ENCODE peak calls at places on chromosomes 1 and 21, in eight cellular contexts. R is IMR-90; H is HT-29; Y is COR-L47; T is RCC 7860; S is mesenteric fat pad; O is CD4-positive, alpha-beta memory T cell; N is activated effector memory CD4-positive, alpha-beta T cell treated with anti-CD3 and anti-CD28 coated beads, Interleukin-2, amount 50 U/mL, for 16 hours. C is an unnamed sample.

GRCh38 chr21:45534591-45535331 is 7.5 kb downstream of the SLC19A1 start:
- DNase-seq in T (no peak), R (no peak), H (peak; percentile 68), O (peak; percentile 29), S (peak; percentile 87), N (peak; percentile 62), Y (no peak), C (peak; percentile 60)

GRCh38 chr1:119163396-119163795 is 22.9 kb upstream of the WARS2 start:
- DNase-seq in Y (no peak), H (no peak), O (no peak), N (no peak), T (no peak), R (no peak), S (no peak), C (no peak)

GRCh38 chr1:11316701-11317100 is 43.7 kb downstream of the UBIAD1 start:
- DNase-seq in H (no peak), S (no peak), O (no peak), N (no peak), R (no peak), T (no peak), Y (no peak), C (no peak)

GRCh38 chr1:21292991-21293536 is 2.8 kb upstream of the ECE1 start:
- DNase-seq in R (no peak), S (no peak), O (peak; percentile 81), N (peak; percentile 78), H (no peak), Y (no peak), T (no peak), C (no peak)

GRCh38 chr21:42425603-42425985 is 21.9 kb downstream of the UBASH3A start:
- DNase-seq in T (no peak), H (no peak), N (no peak), S (peak; percentile 30), Y (no peak), O (peak; percentile 67), R (no peak), C (no peak)

GRCh38 chr1:80531182-80531581 is 1269.6 kb upstream of the ADGRL2 start:
- DNase-seq in H (no peak), Y (no peak), R (no peak), S (no peak), O (no peak), N (no peak), T (peak; percentile 67), C (no peak)

GRCh38 chr1:198741744-198742143 is 102.9 kb downstream of the PTPRC start:
- DNase-seq in R (peak; percentile 65), Y (no peak), T (no peak), H (no peak), O (no peak), N (peak; percentile 58), S (no peak), C (no peak)

GRCh38 chr1:192550922-192551534 is 24.5 kb upstream of the RGS1 start:
- DNase-seq in O (no peak), T (peak; percentile 85), R (peak; percentile 88), N (no peak), Y (no peak), H (peak; percentile 62), S (no peak), C (no peak)

GRCh38 chr1:3518256-3518655 is 63.8 kb downstream of the ARHGEF16 start:
- DNase-seq in O (no peak), Y (no peak), R (no peak), T (no peak), S (no peak), N (peak; percentile 78), H (no peak), C (no peak)

GRCh38 chr1:17768651-17769241 is 13.6 kb downstream of the ACTL8 start:
- DNase-seq in Y (no peak), R (peak; percentile 92), N (no peak), T (peak; percentile 85), S (no peak), H (no peak), O (no peak), C (no peak)

GRCh38 chr21:29168874-29169273 is 38.4 kb downstream of the MAP3K7CL start:
- DNase-seq in O (no peak), R (no peak), N (no peak), T (no peak), S (no peak), Y (no peak), H (peak; percentile 82), C (peak; percentile 51)

GRCh38 chr1:181746224-181746623 is 262.9 kb downstream of the CACNA1E start:
- DNase-seq in S (no peak), H (no peak), T (no peak), Y (no peak), R (no peak), O (no peak), N (no peak), C (no peak)

GRCh38 chr1:9129391-9130041 is 614 bp upstream of the GPR157 start:
- DNase-seq in S (peak; percentile 94), T (peak; percentile 50), N (peak; percentile 94), O (peak; percentile 88), R (no peak), Y (no peak), H (peak; percentile 89), C (peak; percentile 95)

GRCh38 chr1:200034821-200035396 is 7.4 kb downstream of the NR5A2 start:
- DNase-seq in O (no peak), Y (no peak), S (no peak), T (no peak), N (no peak), H (no peak), R (peak; percentile 31), C (no peak)

GRCh38 chr1:16094453-16095158 is 21.2 kb upstream of the FAM131C start:
- DNase-seq in S (no peak), T (no peak), N (no peak), H (no peak), Y (no peak), R (no peak), O (no peak), C (no peak)

GRCh38 chr1:25245393-25245792 is 1.9 kb downstream of the RSRP1 start:
- DNase-seq in Y (no peak), S (no peak), R (no peak), H (no peak), O (no peak), N (no peak), T (no peak), C (no peak)

GRCh38 chr1:97190326-97190725 is 468.7 kb downstream of the PTBP2 start:
- DNase-seq in T (peak; percentile 43), H (no peak), S (no peak), N (no peak), O (no peak), R (peak; percentile 76), Y (no peak), C (no peak)

GRCh38 chr1:7595338-7595737 is 175.8 kb upstream of the VAMP3 start:
- DNase-seq in Y (no peak), N (no peak), T (no peak), R (no peak), H (no peak), S (no peak), O (no peak), C (no peak)

GRCh38 chr1:182147136-182147815 is 85.8 kb upstream of the ZNF648 start:
- DNase-seq in T (no peak), N (no peak), O (no peak), R (no peak), Y (no peak), S (no peak), H (no peak), C (no peak)

GRCh38 chr1:201309420-201309819 is 26.1 kb downstream of the PKP1 start:
- DNase-seq in O (no peak), H (peak; percentile 69), N (no peak), T (peak; percentile 54), R (peak; percentile 12), S (no peak), Y (peak; percentile 91), C (peak; percentile 86)

GRCh38 chr1:108560430-108561144 is 687 bp downstream of the EEIG2 start:
- DNase-seq in T (peak; percentile 32), H (peak; percentile 39), R (peak; percentile 51), Y (peak; percentile 45), S (no peak), N (peak; percentile 84), O (peak; percentile 71), C (peak; percentile 37)

GRCh38 chr1:147669475-147670318 is 627 bp downstream of the ACP6 start:
- DNase-seq in T (peak; percentile 31), H (peak; percentile 77), O (peak; percentile 52), S (no peak), R (peak; percentile 47), N (peak; percentile 77), Y (no peak), C (peak; percentile 67)

GRCh38 chr1:98794196-98794886 is 132.8 kb downstream of the SNX7 start:
- DNase-seq in Y (peak; percentile 48), R (peak; percentile 72), S (no peak), H (peak; percentile 83), N (peak; percentile 73), O (peak; percentile 65), T (peak; percentile 49), C (peak; percentile 67)

GRCh38 chr1:116962976-116963639 is 38.5 kb upstream of the CD101 start:
- DNase-seq in S (no peak), N (no peak), O (no peak), R (no peak), Y (no peak), H (no peak), T (no peak), C (no peak)

GRCh38 chr1:93714350-93714749 is 32.7 kb upstream of the BCAR3 start:
- DNase-seq in N (no peak), T (no peak), S (no peak), H (no peak), O (no peak), Y (no peak), R (no peak), C (no peak)

GRCh38 chr1:220430059-220430458 is 97.9 kb upstream of the MARK1 start:
- DNase-seq in Y (no peak), T (no peak), S (no peak), O (no peak), R (no peak), N (no peak), H (no peak), C (no peak)

GRCh38 chr1:115705085-115706008 is 63.2 kb downstream of the CASQ2 start:
- DNase-seq in R (no peak), Y (no peak), O (no peak), H (no peak), N (no peak), S (no peak), T (no peak), C (no peak)

C was measured in small intestine.